ENCODE peak calls at places on chromosome 19, in four cellular contexts. S is activated T-cell treated with anti-CD3 and anti-CD28 coated beads for 4 hours, D is DMS153, F is hippocampal formation. J is an unnamed sample.

GRCh38 chr19:15210323-15210774 is 9.6 kb upstream of the NOTCH3 start:
- DNase-seq in F (no peak), S (no peak), D (no peak), J (no peak)

GRCh38 chr19:13275016-13275722 is 125.0 kb downstream of the IER2 start:
- DNase-seq in D (no peak), F (no peak), S (no peak), J (no peak)

GRCh38 chr19:6476155-6476895 is 5.3 kb downstream of the DENND1C start:
- DNase-seq in F (no peak), D (peak), S (peak), J (no peak)

GRCh38 chr19:21566073-21566472 is 60.7 kb downstream of the ZNF429 start:
- DNase-seq in F (no peak), S (no peak), D (no peak), J (no peak)

GRCh38 chr19:21314676-21315075 is 14.5 kb downstream of the ZNF708 start:
- DNase-seq in D (no peak), S (no peak), F (no peak), J (no peak)

GRCh38 chr19:47296036-47296435 is 13.6 kb upstream of the C5AR1 start:
- DNase-seq in F (peak), S (peak), D (peak), J (peak)

GRCh38 chr19:995051-995827 is 5.0 kb upstream of the GRIN3B start:
- DNase-seq in S (no peak), D (no peak), F (no peak), J (no peak)

GRCh38 chr19:58543826-58544590 is at the start of gene TRIM28:
- DNase-seq in S (peak), F (no peak), D (no peak), J (peak)